ENCODE peak calls at places on chromosomes 12 and 14, in eight cellular contexts. P is NT2/D1, O is WTC11, F is GM19239, D is hypothalamus, U is MV-4-11, Q is mammary epithelial cell, M is Calu3. R is an unnamed sample.

GRCh38 chr12:131340616-131341210 is 370.2 kb upstream of the SFSWAP start:
- DNase-seq in P (no peak), O (no peak), F (no peak), D (no peak), U (no peak), Q (no peak), M (no peak), R (no peak)

GRCh38 chr14:100078997-100079561 is 13.9 kb downstream of the EVL start:
- DNase-seq in P (no peak), O (peak; percentile 56), F (no peak), D (no peak), U (peak; percentile 58), Q (peak; percentile 60), M (no peak), R (no peak)

GRCh38 chr12:50246873-50247612 is 36.3 kb downstream of the LIMA1 start:
- DNase-seq in P (no peak), O (no peak), F (no peak), D (no peak), U (peak; percentile 66), Q (peak; percentile 99), M (peak; percentile 63), R (no peak)

GRCh38 chr12:75969768-75970167 is 61.8 kb downstream of the PHLDA1 start:
- DNase-seq in P (peak; percentile 84), O (peak; percentile 44), F (no peak), D (no peak), U (peak; percentile 78), Q (no peak), M (no peak), R (no peak)

GRCh38 chr12:1794440-1795090 is 25.8 kb upstream of the LRTM2 start:
- DNase-seq in P (no peak), O (no peak), F (no peak), D (no peak), U (no peak), Q (no peak), M (no peak), R (no peak)

GRCh38 chr12:4143909-4144308 is 129.7 kb upstream of the CCND2 start:
- DNase-seq in P (no peak), O (no peak), F (no peak), D (no peak), U (no peak), Q (peak; percentile 43), M (peak; percentile 17), R (no peak)

GRCh38 chr14:106622200-106622745 is 1095.9 kb downstream of the TMEM121 start:
- DNase-seq in P (no peak), O (no peak), F (no peak), D (no peak), U (no peak), Q (no peak), M (no peak), R (no peak)

GRCh38 chr12:113647048-113647447 is 175.4 kb upstream of the LHX5 start:
- DNase-seq in P (no peak), O (peak; percentile 64), F (no peak), D (no peak), U (no peak), Q (no peak), M (peak; percentile 15), R (no peak)

GRCh38 chr14:67461341-67461985 is 27.1 kb downstream of the TMEM229B start:
- DNase-seq in P (no peak), O (no peak), F (no peak), D (no peak), U (no peak), Q (peak; percentile 61), M (no peak), R (no peak)

GRCh38 chr12:127143020-127143419 is 1124.0 kb upstream of the TMEM132C start:
- DNase-seq in P (peak; percentile 67), O (peak; percentile 24), F (no peak), D (no peak), U (peak; percentile 29), Q (no peak), M (no peak), R (no peak)

GRCh38 chr12:1839956-1840550 is 19.7 kb downstream of the LRTM2 start:
- DNase-seq in P (no peak), O (no peak), F (no peak), D (no peak), U (no peak), Q (no peak), M (no peak), R (no peak)

GRCh38 chr14:89669209-89669608 is 252.2 kb upstream of the FOXN3 start:
- DNase-seq in P (no peak), O (no peak), F (no peak), D (peak; percentile 4), U (peak; percentile 89), Q (no peak), M (no peak), R (no peak)

GRCh38 chr12:9049520-9050133 is 60.3 kb downstream of the KLRG1 start:
- DNase-seq in P (peak; percentile 66), O (no peak), F (no peak), D (no peak), U (peak; percentile 41), Q (peak; percentile 28), M (peak; percentile 46), R (no peak)

GRCh38 chr12:70617450-70617849 is 19.8 kb downstream of the PTPRB start:
- DNase-seq in P (peak; percentile 58), O (no peak), F (no peak), D (no peak), U (no peak), Q (no peak), M (no peak), R (no peak)

GRCh38 chr14:54773171-54774006 is 129.2 kb downstream of the GCH1 start:
- DNase-seq in P (peak; percentile 87), O (peak; percentile 76), F (peak; percentile 70), D (no peak), U (peak; percentile 88), Q (peak; percentile 99), M (peak; percentile 84), R (peak; percentile 79)

R was measured in type B pancreatic cell.